ENCODE peak calls at places on chromosomes 11 and 22, in five cellular contexts. G, I, K, U and V are unnamed samples.

GRCh38 chr11:10387209-10388083 is 67.6 kb upstream of the AMPD3 start:
- DNase-seq in G (no peak), I (no peak), K (no peak), U (peak; percentile 77), V (no peak)

GRCh38 chr11:102109896-102110760 is at the start of gene YAP1:
- DNase-seq in G (peak; percentile 56), I (peak; percentile 95), K (peak; percentile 58), U (peak; percentile 94), V (peak; percentile 97)

GRCh38 chr11:34613015-34613414 is 7.9 kb upstream of the EHF start:
- DNase-seq in G (no peak), I (no peak), K (no peak), U (no peak), V (no peak)

GRCh38 chr11:66251811-66252210 is 16.6 kb upstream of the RAB1B start:
- DNase-seq in G (peak; percentile 65), I (no peak), K (no peak), U (no peak), V (peak; percentile 25)

GRCh38 chr11:92739020-92739419 is 230.4 kb upstream of the MTNR1B start:
- DNase-seq in G (no peak), I (no peak), K (no peak), U (no peak), V (no peak)

GRCh38 chr22:38870791-38871359 is 1.1 kb downstream of the CBX6 start:
- DNase-seq in G (no peak), I (no peak), K (no peak), U (no peak), V (peak; percentile 50)

GRCh38 chr11:117374316-117374715 is 46.7 kb downstream of the CEP164 start:
- DNase-seq in G (no peak), I (no peak), K (no peak), U (no peak), V (no peak)

GRCh38 chr11:3990406-3990805 is 104.2 kb upstream of the RRM1 start:
- DNase-seq in G (no peak), I (no peak), K (no peak), U (no peak), V (no peak)

GRCh38 chr11:118046964-118047700 is 29.7 kb upstream of the TMPRSS4 start:
- DNase-seq in G (no peak), I (no peak), K (peak; percentile 63), U (no peak), V (no peak)

GRCh38 chr11:10208045-10208674 is 85.9 kb downstream of the SBF2 start:
- DNase-seq in G (no peak), I (no peak), K (no peak), U (no peak), V (peak; percentile 45)

GRCh38 chr22:30276041-30276440 is 9.4 kb upstream of the OSM start:
- DNase-seq in G (no peak), I (no peak), K (no peak), U (no peak), V (peak; percentile 3)

GRCh38 chr11:19117760-19118097 is 761 bp downstream of the ZDHHC13 start:
- DNase-seq in G (no peak), I (no peak), K (no peak), U (no peak), V (no peak)

GRCh38 chr22:38927033-38927789 is 30.2 kb upstream of the APOBEC3A start:
- DNase-seq in G (peak; percentile 84), I (peak; percentile 92), K (no peak), U (peak; percentile 77), V (no peak)

GRCh38 chr11:26045082-26045481 is 286.8 kb upstream of the ANO3 start:
- DNase-seq in G (no peak), I (no peak), K (no peak), U (no peak), V (no peak)

GRCh38 chr11:3035333-3035732 is 21.9 kb downstream of the CARS1 start:
- DNase-seq in G (no peak), I (no peak), K (no peak), U (no peak), V (no peak)

GRCh38 chr11:67337257-67337656 is 16.1 kb downstream of the POLD4 start:
- DNase-seq in G (no peak), I (no peak), K (no peak), U (no peak), V (no peak)

GRCh38 chr11:111097191-111097590 is 148.3 kb upstream of the POU2AF2 start:
- DNase-seq in G (no peak), I (peak; percentile 72), K (no peak), U (peak; percentile 38), V (no peak)

GRCh38 chr11:44032304-44033085 is 15.3 kb upstream of the ACCSL start:
- DNase-seq in G (no peak), I (peak; percentile 78), K (no peak), U (peak; percentile 42), V (peak; percentile 90)

GRCh38 chr11:63489879-63490278 is 1.1 kb downstream of the PLAAT5 start:
- DNase-seq in G (no peak), I (no peak), K (no peak), U (no peak), V (no peak)

GRCh38 chr11:13283636-13284035 is 6.0 kb downstream of the BMAL1 start:
- DNase-seq in G (no peak), I (no peak), K (no peak), U (no peak), V (no peak)
- H3K4me3 ChIP-seq in G (no peak overlapping the region), I (no peak overlapping the region), K (no peak overlapping the region), U (no peak overlapping the region), V (no peak overlapping the region)

GRCh38 chr22:22569218-22569617 is 10.2 kb upstream of the PRAME start:
- DNase-seq in G (no peak), I (no peak), K (no peak), U (no peak), V (no peak)
- H3K27me3 ChIP-seq in G (peaks cover 14% of the 10 kb centered on the region), I (peaks cover 26% of the 10 kb centered on the region), K (no peaks in the 10 kb centered on the region), U (no peaks in the 10 kb centered on the region), V (peaks cover 24% of the 10 kb centered on the region)

GRCh38 chr11:124643605-124644425 is 21.2 kb downstream of the TBRG1 start:
- DNase-seq in G (no peak), I (no peak), K (no peak), U (no peak), V (peak; percentile 90)

GRCh38 chr11:124642628-124643027 is 20.0 kb downstream of the TBRG1 start:
- DNase-seq in G (no peak), I (no peak), K (no peak), U (no peak), V (peak; percentile 35)

GRCh38 chr11:124643042-124643604 is 20.5 kb downstream of the TBRG1 start:
- DNase-seq in G (no peak), I (no peak), K (no peak), U (no peak), V (no peak)

GRCh38 chr11:124646148-124646547 is 23.5 kb downstream of the TBRG1 start:
- DNase-seq in G (no peak), I (no peak), K (no peak), U (no peak), V (no peak)

GRCh38 chr11:124644426-124645280 is 22.0 kb downstream of the TBRG1 start:
- DNase-seq in G (no peak), I (peak; percentile 64), K (no peak), U (peak; percentile 42), V (peak; percentile 64)
- H3K4me3 ChIP-seq in G (no peak overlapping the region), I (no peak overlapping the region), K (no peak overlapping the region), U (no peak overlapping the region), V (peak overlapping the region; percentile 56)

DNA sequence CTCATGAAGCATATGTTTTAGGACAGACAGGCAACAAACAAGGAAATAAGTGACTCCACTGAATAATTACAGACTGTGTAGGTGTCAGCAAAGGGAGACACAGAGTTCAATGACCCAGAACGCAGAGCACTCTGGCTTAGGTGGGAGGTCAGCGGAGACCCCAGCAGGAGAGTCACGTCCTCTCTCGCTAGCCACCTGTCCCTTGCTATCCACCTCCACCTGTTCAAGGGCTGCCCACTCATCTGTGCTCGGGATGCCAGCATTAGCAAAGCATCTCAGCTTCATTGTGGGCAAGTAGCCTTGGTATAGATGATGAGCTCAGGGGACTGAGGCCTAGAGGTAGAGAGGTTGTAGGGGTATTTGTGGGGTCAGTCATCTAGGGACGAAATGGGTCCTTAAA is 21.8 kb upstream of the ATXN10 start:
- DNase-seq in G (no peak), I (peak; percentile 17), K (no peak), U (no peak), V (no peak)
- H3K27me3 ChIP-seq in G (peaks cover 4% of the 10 kb centered on the region), I (peaks cover 5% of the 10 kb centered on the region), K (peaks cover 4% of the 10 kb centered on the region), U (no peaks in the 10 kb centered on the region), V (peaks cover 4% of the 10 kb centered on the region)